ENCODE peak calls at places on chromosomes 13 and 19, in nine cellular contexts. S, Q, M, J, Y, I, D, H and U are unnamed samples.
A peak's percentile ranks its signal among the peaks of the same experiment; 100 is the strongest.

GRCh38 chr19:18160792-18161690 is 8.1 kb downstream of the PIK3R2 start:
- DNase-seq in D (peak; percentile 53), H (peak; percentile 71), S (peak; percentile 32), M (no peak), J (no peak), Y (peak; percentile 82), Q (peak; percentile 89), I (peak; percentile 51), U (peak; percentile 93)

GRCh38 chr19:57888494-57889231 is at the start of gene ZNF814:
- DNase-seq in D (peak; percentile 89), Q (peak; percentile 81), M (peak; percentile 49), J (peak; percentile 92), H (peak; percentile 91), Y (peak; percentile 78), S (peak; percentile 87), I (peak; percentile 73), U (peak; percentile 93)

GRCh38 chr13:29524176-29524575 is 71.3 kb downstream of the SLC7A1 start:
- DNase-seq in Q (no peak), M (no peak), H (peak; percentile 95), J (no peak), Y (no peak), D (peak; percentile 66), S (peak; percentile 26), I (peak; percentile 34), U (no peak)

GRCh38 chr19:18558595-18558994 is 925 bp downstream of the KXD1 start:
- DNase-seq in M (no peak), I (no peak), S (no peak), Y (no peak), J (no peak), Q (no peak), D (no peak), H (no peak), U (no peak)

GRCh38 chr13:111925146-111925875 is 141.6 kb upstream of the SOX1 start:
- DNase-seq in I (no peak), Y (no peak), J (no peak), S (no peak), D (no peak), M (no peak), Q (peak; percentile 37), H (no peak), U (no peak)

GRCh38 chr13:77397636-77398035 is 70.7 kb upstream of the MYCBP2 start:
- DNase-seq in H (peak; percentile 3), I (no peak), Q (no peak), M (no peak), Y (no peak), D (peak; percentile 55), S (no peak), J (no peak), U (no peak)

GRCh38 chr13:110352735-110353134 is 45.7 kb downstream of the COL4A2 start:
- DNase-seq in D (no peak), S (no peak), I (no peak), J (no peak), H (no peak), Y (no peak), Q (no peak), M (no peak), U (no peak)

GRCh38 chr19:39645800-39646411 is 9.8 kb upstream of the LGALS16 start:
- DNase-seq in Q (no peak), H (peak; percentile 30), M (no peak), S (peak; percentile 14), J (peak; percentile 7), Y (no peak), D (peak; percentile 33), I (no peak), U (no peak)

GRCh38 chr13:104315606-104316005 is 1249.4 kb upstream of the SLC10A2 start:
- DNase-seq in M (no peak), H (peak; percentile 90), D (peak; percentile 98), S (peak; percentile 93), Y (no peak), I (no peak), J (peak; percentile 94), Q (no peak), U (no peak)

GRCh38 chr19:41606215-41606837 is 20.5 kb downstream of the CEACAM4 start:
- DNase-seq in M (no peak), S (no peak), J (no peak), I (no peak), Y (no peak), H (no peak), D (no peak), Q (no peak), U (peak; percentile 65)

GRCh38 chr13:49711218-49711863 is 20.1 kb upstream of the EBPL start:
- DNase-seq in S (peak; percentile 77), H (peak; percentile 79), M (no peak), Y (no peak), D (peak; percentile 94), J (peak; percentile 78), Q (no peak), I (no peak), U (no peak)

GRCh38 chr13:102704238-102704750 is 9.4 kb upstream of the METTL21C start:
- DNase-seq in H (no peak), I (no peak), J (no peak), Y (no peak), S (no peak), M (no peak), D (no peak), Q (no peak), U (no peak)

GRCh38 chr13:40406405-40407138 is 259.9 kb downstream of the FOXO1 start:
- DNase-seq in D (peak; percentile 91), Y (no peak), H (peak; percentile 85), J (peak; percentile 78), M (no peak), I (no peak), S (peak; percentile 71), Q (no peak), U (no peak)

GRCh38 chr19:58291943-58292342 is 13.2 kb downstream of the ZNF8 start:
- DNase-seq in D (no peak), M (no peak), J (no peak), Y (no peak), I (no peak), Q (no peak), H (no peak), S (no peak), U (no peak)

GRCh38 chr13:57073983-57074382 is 66.7 kb upstream of the PRR20A start:
- DNase-seq in D (no peak), S (no peak), J (no peak), M (no peak), Y (no peak), I (no peak), Q (no peak), H (no peak), U (no peak)

GRCh38 chr13:57075588-57075987 is 65.1 kb upstream of the PRR20A start:
- DNase-seq in J (no peak), D (no peak), H (no peak), S (no peak), Y (no peak), M (no peak), I (no peak), Q (no peak), U (no peak)
- TF ChIP-seq CTCF in J (no peak), D (no peak), H (no peak), S (no peak), Y (no peak), M (no peak), I (no peak), Q (no peak), U (no peak)

DNA sequence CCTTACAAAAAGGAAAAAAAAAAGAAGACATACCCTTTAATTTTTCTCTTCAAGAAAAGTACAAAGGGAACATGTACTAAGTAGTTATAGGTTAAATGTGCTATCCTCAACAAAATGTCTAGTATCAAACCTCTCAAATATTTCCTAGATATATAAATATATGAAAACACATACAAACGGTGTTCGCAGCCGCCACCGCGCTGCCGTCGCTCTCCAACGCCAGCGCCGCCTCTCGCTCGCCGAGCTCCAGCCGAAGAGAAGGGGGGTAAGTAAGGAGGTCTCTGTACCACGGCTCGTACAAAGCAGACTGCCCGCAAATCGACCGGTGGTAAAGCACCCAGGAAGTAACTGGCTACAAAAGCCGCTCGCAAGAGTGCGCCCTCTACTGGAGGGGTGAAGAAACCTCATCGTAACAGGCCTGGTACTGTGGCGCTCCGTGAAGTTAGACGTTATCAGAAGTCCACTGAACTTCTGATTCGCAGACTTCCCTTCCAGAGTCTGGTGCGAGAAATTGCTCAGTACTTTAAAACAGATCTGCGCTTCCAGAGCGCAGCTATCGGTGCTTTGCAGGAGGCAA is 192.1 kb downstream of the DACH1 start:
- DNase-seq in I (no peak), Y (no peak), H (no peak), Q (no peak), J (no peak), S (no peak), D (no peak), M (no peak), U (no peak)
- TF ChIP-seq CTCF in I (no peak), Y (no peak), H (no peak), Q (peak; percentile 8), J (peak; percentile 29), S (peak; percentile 17), D (peak; percentile 7), M (peak; percentile 26), U (peak; percentile 11)

GRCh38 chr13:31530883-31531282 is 208.4 kb upstream of the RXFP2 start:
- DNase-seq in H (no peak), Q (no peak), M (no peak), J (no peak), I (no peak), Y (no peak), D (no peak), S (no peak), U (no peak)
- TF ChIP-seq CTCF in H (no peak), Q (no peak), M (no peak), J (no peak), I (no peak), Y (no peak), D (no peak), S (no peak), U (no peak)

GRCh38 chr19:53875602-53876340 is 6.2 kb upstream of the PRKCG start:
- DNase-seq in S (no peak), J (no peak), Y (no peak), H (no peak), Q (no peak), D (no peak), I (no peak), M (no peak), U (no peak)

GRCh38 chr19:53876651-53877224 is 5.3 kb upstream of the PRKCG start:
- DNase-seq in H (no peak), Q (no peak), Y (no peak), J (no peak), I (no peak), D (no peak), S (no peak), M (no peak), U (no peak)

GRCh38 chr19:53879145-53880037 is 2.6 kb upstream of the PRKCG start:
- DNase-seq in J (peak; percentile 88), S (peak; percentile 91), M (no peak), Q (peak; percentile 93), I (peak; percentile 88), D (peak; percentile 89), H (peak; percentile 96), Y (peak; percentile 92), U (peak; percentile 100)

GRCh38 chr19:53878786-53879144 is 3.2 kb upstream of the PRKCG start:
- DNase-seq in Y (no peak), M (no peak), Q (no peak), S (no peak), J (peak; percentile 49), D (no peak), I (no peak), H (no peak), U (no peak)

GRCh38 chr19:53877361-53877766 is 4.6 kb upstream of the PRKCG start:
- DNase-seq in S (no peak), Y (no peak), Q (no peak), D (no peak), M (no peak), I (no peak), J (no peak), H (peak; percentile 51), U (no peak)
- TF ChIP-seq CTCF in S (no peak), Y (no peak), Q (no peak), D (no peak), M (no peak), I (no peak), J (no peak), H (no peak), U (no peak)